ENCODE peak calls at places on chromosomes 13 and 19, in nine cellular contexts. L, A, Z, S, G, F, H, X and W are unnamed samples. For H3K36me3, the result is how much of the 10 kb centered on the place peaks cover.

GRCh38 chr19:17090501-17091074 is 15.0 kb downstream of the MYO9B start:
- DNase-seq in L (no peak), F (no peak), H (no peak), X (peak), A (no peak), G (no peak), Z (no peak), S (no peak), W (no peak)

GRCh38 chr13:29785978-29786377 is 64.4 kb downstream of the UBL3 start:
- DNase-seq in X (no peak), S (no peak), H (no peak), F (no peak), L (no peak), A (no peak), G (no peak), Z (no peak), W (no peak)

GRCh38 chr19:15280915-15281683 is 48.9 kb upstream of the EPHX3 start:
- DNase-seq in F (peak), L (peak), A (no peak), G (peak), X (peak), S (peak), H (no peak), Z (no peak), W (no peak)

GRCh38 chr19:5263615-5264014 is 77.0 kb downstream of the PTPRS start:
- DNase-seq in G (no peak), L (no peak), H (no peak), F (no peak), S (no peak), Z (no peak), X (no peak), A (no peak), W (no peak)

GRCh38 chr19:44746946-44747738 is 1.4 kb upstream of the BCL3 start:
- DNase-seq in Z (peak), G (peak), H (peak), S (peak), L (peak), F (peak), A (peak), X (peak), W (peak)

GRCh38 chr19:46692918-46693722 is 23.8 kb downstream of the PRKD2 start:
- DNase-seq in S (no peak), A (no peak), F (no peak), L (no peak), H (no peak), Z (no peak), G (peak), X (no peak), W (no peak)

GRCh38 chr19:49057636-49058234 is at the start of gene CGB7:
- DNase-seq in X (peak), F (peak), Z (peak), S (peak), H (no peak), A (peak), G (peak), L (peak), W (no peak)

GRCh38 chr13:33204130-33204927 is 81.2 kb downstream of the STARD13 start:
- DNase-seq in A (no peak), G (no peak), Z (no peak), S (peak), H (no peak), X (peak), L (peak), F (peak), W (peak)

GRCh38 chr19:37251308-37252229 is 33.6 kb downstream of the ZNF383 start:
- DNase-seq in A (no peak), G (peak), Z (peak), S (peak), H (no peak), L (peak), X (peak), F (peak), W (peak)

GRCh38 chr13:29507356-29507755 is 88.1 kb downstream of the SLC7A1 start:
- DNase-seq in H (no peak), F (peak), A (no peak), G (no peak), L (no peak), X (peak), S (no peak), Z (no peak), W (no peak)

GRCh38 chr19:50328257-50329145 is 676 bp downstream of the KCNC3 start:
- DNase-seq in X (no peak), F (no peak), H (no peak), S (no peak), A (peak), L (no peak), G (peak), Z (no peak), W (peak)

GRCh38 chr13:112891477-112892401 is 77.3 kb upstream of the MCF2L start:
- DNase-seq in X (peak), S (peak), A (no peak), F (no peak), L (no peak), H (no peak), G (no peak), Z (no peak), W (no peak)

GRCh38 chr19:17553256-17553655 is 2.2 kb upstream of the COLGALT1 start:
- DNase-seq in H (no peak), F (peak), L (peak), Z (no peak), G (peak), S (peak), A (no peak), X (peak), W (no peak)

GRCh38 chr19:16376241-16376640 is 51.6 kb downstream of the KLF2 start:
- DNase-seq in F (no peak), G (no peak), H (no peak), A (no peak), S (no peak), X (no peak), L (no peak), Z (no peak), W (no peak)

GRCh38 chr13:97535619-97536018 is 101.7 kb downstream of the RAP2A start:
- DNase-seq in H (no peak), Z (no peak), X (no peak), L (no peak), A (no peak), F (no peak), S (no peak), G (peak), W (no peak)

GRCh38 chr13:76014618-76015315 is 378.6 kb downstream of the LMO7 start:
- DNase-seq in Z (no peak), S (peak), F (no peak), H (no peak), G (peak), A (peak), X (peak), L (no peak), W (no peak)

GRCh38 chr13:91894311-91894710 is 495.9 kb downstream of the GPC5 start:
- DNase-seq in L (no peak), A (no peak), S (no peak), H (no peak), F (no peak), Z (no peak), G (no peak), X (no peak), W (no peak)

GRCh38 chr13:35781044-35781443 is 304.6 kb upstream of the MAB21L1 start:
- DNase-seq in A (no peak), H (no peak), X (no peak), L (no peak), F (no peak), S (no peak), Z (no peak), G (no peak), W (no peak)

GRCh38 chr13:39566216-39566869 is 36.6 kb downstream of the LHFPL6 start:
- DNase-seq in F (no peak), Z (no peak), L (no peak), S (no peak), H (no peak), G (no peak), A (no peak), X (no peak), W (no peak)

GRCh38 chr13:39559838-39560237 is 43.2 kb downstream of the LHFPL6 start:
- DNase-seq in F (no peak), L (no peak), Z (no peak), X (no peak), S (no peak), H (no peak), G (no peak), A (no peak), W (no peak)

GRCh38 chr13:39567569-39567968 is 35.4 kb downstream of the LHFPL6 start:
- DNase-seq in X (no peak), A (no peak), F (no peak), L (no peak), H (no peak), G (peak), Z (no peak), S (no peak), W (no peak)

GRCh38 chr13:39561971-39562370 is 41.0 kb downstream of the LHFPL6 start:
- DNase-seq in G (peak), L (no peak), S (no peak), H (no peak), A (no peak), Z (no peak), X (no peak), F (no peak), W (no peak)

GRCh38 chr13:39565036-39565949 is 37.7 kb downstream of the LHFPL6 start:
- DNase-seq in S (no peak), F (no peak), G (peak), L (no peak), A (no peak), X (no peak), Z (no peak), H (no peak), W (no peak)
- H3K4me3 ChIP-seq in S (no peak), F (no peak), G (peak), L (no peak), A (no peak), X (no peak), Z (no peak), H (no peak), W (no peak)

DNA sequence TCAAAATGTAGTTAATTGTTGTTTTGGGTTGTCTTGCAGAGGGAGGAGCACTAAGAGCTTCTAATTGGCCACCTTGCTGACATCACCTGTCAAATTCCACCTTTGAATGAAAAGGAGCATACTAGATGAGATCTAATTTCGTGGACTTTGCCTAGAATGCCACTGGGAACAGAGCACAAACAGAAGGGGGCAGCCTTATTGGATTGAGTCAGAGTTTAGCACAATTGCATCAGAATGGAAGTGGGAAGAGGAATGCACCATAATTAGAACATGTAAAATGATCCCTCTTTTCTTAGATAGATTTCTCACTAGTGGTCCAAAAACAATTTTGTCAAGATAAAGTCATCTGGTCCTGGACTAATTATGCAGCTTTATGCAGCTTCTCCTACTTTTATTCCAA is 1552.2 kb downstream of the PCDH9 start:
- DNase-seq in S (no peak), Z (no peak), G (no peak), H (no peak), X (no peak), L (no peak), A (no peak), F (no peak), W (no peak)
- TF ChIP-seq CTCF in S (no peak), Z (no peak), G (no peak), H (no peak), X (no peak), L (no peak), A (peak), F (no peak), W (no peak)

GRCh38 chr19:24069907-24070657 is 16.9 kb upstream of the ZNF254 start:
- DNase-seq in L (no peak), F (no peak), A (no peak), G (peak), X (no peak), H (no peak), S (no peak), Z (no peak), W (no peak)
- H3K36me3 ChIP-seq in L (under half), F (under half), A (under half), G (under half), X (under half), H (under half), S (under half), Z (under half), W (under half)

GRCh38 chr13:93847162-93847561 is 620.6 kb downstream of the GPC6 start:
- DNase-seq in L (no peak), X (no peak), G (peak), F (no peak), Z (no peak), A (no peak), H (no peak), S (no peak), W (no peak)
- H3K4me3 ChIP-seq in L (no peak), X (no peak), G (no peak), F (no peak), Z (no peak), A (no peak), H (no peak), S (no peak), W (no peak)